ENCODE peak calls at places on chromosomes 4 and X, in four cellular contexts. E is astrocyte of the spinal cord, D is fibroblast of villous mesenchyme, Y is ovary. X is an unnamed sample.

GRCh38 chrX:8235026-8235425 is 64.0 kb upstream of the VCX2 start:
- DNase-seq in E (peak), Y (no peak), D (no peak), X (peak)

GRCh38 chrX:23673108-23673507 is 5.8 kb downstream of the PRDX4 start:
- DNase-seq in D (no peak), E (no peak), Y (no peak), X (no peak)

GRCh38 chrX:120840826-120841225 is 34.8 kb downstream of the CT47B1 start:
- DNase-seq in E (peak), Y (no peak), D (peak), X (peak)

GRCh38 chr4:163108614-163109013 is 58.1 kb downstream of the NAF1 start:
- DNase-seq in E (no peak), D (no peak), Y (no peak), X (no peak)

GRCh38 chr4:83582289-83582756 is 46.4 kb downstream of the GPAT3 start:
- DNase-seq in D (peak), E (peak), Y (peak), X (peak)

GRCh38 chr4:3816256-3816825 is 50.2 kb downstream of the ADRA2C start:
- DNase-seq in E (no peak), D (no peak), Y (no peak), X (no peak)

GRCh38 chrX:151393514-151393913 is 3.5 kb upstream of the VMA21 start:
- DNase-seq in D (no peak), E (no peak), Y (no peak), X (no peak)

GRCh38 chr4:140153744-140154571 is at the start of gene MAML3:
- DNase-seq in Y (peak), E (peak), D (peak), X (peak)

GRCh38 chr4:3283483-3283882 is 9.3 kb upstream of the RGS12 start:
- DNase-seq in D (no peak), E (no peak), Y (no peak), X (no peak)

DNA sequence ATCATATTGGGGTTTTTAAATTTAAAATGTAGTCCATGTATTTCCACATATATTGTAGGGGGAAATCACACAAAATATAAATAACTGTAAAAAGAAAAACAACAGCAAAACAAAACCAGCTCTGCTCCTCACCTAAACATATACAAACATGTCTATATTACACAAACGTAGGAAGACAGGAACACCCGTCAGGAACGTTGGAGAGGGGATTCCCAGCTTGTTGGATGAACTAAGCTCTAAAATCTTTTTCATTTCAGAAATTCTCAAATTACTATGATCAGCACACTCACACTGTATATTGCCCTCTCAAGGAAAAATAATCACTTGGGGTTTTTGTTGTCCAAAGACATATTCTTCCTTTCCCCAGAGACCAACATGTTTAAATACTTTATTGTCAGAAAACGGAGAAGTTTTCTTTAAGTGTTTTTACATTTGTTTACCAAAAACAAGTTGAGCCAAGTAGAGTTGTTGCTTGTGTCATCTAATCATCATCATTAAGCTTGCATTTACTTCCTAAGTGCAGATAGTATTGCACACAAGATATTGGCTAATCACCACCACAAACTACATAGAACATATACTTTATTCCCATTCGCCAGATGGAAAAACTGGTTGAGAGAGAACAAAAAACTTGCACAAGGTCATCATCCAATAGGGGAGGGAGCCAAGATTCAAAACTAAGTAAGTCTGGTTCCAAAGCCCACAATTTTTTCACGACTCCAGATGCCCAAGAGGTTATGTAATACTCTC is 2.4 kb upstream of the TLR10 start:
- DNase-seq in Y (no peak), D (no peak), E (no peak), X (no peak)
- H3K4me3 ChIP-seq in Y (no peak), D (no peak), E (no peak), X (no peak)

DNA sequence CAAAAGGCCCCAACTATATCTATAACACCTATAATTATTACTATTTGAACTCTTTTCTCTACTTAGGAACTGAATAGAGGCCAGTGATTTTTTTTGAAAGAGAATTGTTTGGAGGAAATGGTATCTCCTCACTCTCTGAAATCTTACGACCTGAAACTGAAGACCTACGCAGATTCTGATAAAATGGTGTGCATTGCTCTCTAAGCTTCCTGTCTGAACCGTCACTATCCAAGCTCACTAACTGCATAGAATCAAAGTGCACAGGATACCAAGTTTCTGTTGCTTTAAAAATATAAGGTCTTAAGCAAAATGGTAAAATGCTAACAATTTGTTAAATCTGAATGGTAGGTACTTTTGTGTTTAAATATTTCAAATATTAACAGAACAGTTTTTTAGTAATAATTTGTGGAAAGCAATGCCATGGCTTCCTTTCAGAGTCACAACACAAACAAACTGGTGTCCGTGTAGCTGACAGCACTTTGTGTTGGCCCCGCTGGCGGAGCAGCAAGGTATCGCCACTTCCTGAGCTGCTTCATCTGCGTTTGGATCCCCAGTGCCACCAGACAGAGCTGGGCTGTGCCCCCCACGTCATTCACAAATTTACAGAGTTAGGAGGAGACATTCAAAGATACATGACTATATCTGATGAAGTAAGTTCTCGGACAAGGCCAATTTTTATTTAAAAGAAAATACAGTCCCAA is 313.9 kb downstream of the FBXW7 start:
- DNase-seq in Y (no peak), E (no peak), D (no peak), X (no peak)
- H3K4me3 ChIP-seq in Y (no peak), E (no peak), D (no peak), X (no peak)

DNA sequence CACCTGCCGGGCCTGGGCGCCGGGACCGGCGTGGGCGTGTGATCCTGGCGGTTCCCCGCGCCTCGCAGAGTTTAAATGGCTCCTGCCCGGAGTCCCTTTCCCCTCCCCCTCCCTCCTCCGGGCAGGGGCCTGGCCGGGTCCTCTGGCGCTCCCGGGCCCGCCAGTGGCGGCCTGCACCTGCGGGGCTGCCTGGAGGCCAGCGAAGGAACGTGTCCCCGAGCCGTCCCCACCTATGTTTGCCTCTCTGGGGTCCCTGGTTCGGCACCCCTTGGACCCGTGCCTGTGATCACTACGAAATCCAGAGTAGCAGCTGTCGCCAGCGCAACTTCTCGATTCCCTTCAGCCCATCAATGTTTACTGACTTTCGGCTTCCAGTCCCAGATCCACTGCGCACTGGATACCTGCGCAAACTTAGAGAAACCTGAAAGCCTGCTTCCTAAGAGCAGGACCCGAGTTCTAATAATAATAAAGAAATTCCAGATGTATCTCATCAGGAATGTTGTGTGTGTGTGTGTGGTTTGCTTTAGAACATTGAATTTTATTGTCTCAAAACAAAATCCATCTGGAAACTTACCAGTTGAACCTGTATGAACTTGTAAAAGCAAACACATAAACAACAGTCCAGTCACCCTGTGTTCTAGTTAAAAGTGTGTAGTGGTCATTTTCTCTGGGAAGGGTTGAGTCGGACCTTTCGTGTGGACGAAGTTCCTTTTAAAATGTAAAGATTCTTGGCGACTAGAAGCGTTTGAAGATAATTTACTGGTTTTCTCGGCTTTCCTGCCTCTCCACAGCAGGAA is 808 bp downstream of the SHROOM2 start:
- DNase-seq in E (no peak), Y (peak), D (peak), X (no peak)
- H3K4me3 ChIP-seq in E (peak), Y (peak), D (peak), X (peak)

GRCh38 chr4:101345596-101346311 is 1.6 kb downstream of the PPP3CA start:
- DNase-seq in E (peak), Y (peak), D (peak), X (peak)

GRCh38 chr4:101346562-101347266 is 612 bp downstream of the PPP3CA start:
- DNase-seq in D (peak), Y (peak), E (peak), X (peak)

GRCh38 chr4:101347267-101347556 is at the start of gene PPP3CA:
- DNase-seq in E (no peak), Y (no peak), D (no peak), X (no peak)

GRCh38 chr4:101346312-101346561 is 1.1 kb downstream of the PPP3CA start:
- DNase-seq in Y (no peak), E (no peak), D (no peak), X (no peak)

DNA sequence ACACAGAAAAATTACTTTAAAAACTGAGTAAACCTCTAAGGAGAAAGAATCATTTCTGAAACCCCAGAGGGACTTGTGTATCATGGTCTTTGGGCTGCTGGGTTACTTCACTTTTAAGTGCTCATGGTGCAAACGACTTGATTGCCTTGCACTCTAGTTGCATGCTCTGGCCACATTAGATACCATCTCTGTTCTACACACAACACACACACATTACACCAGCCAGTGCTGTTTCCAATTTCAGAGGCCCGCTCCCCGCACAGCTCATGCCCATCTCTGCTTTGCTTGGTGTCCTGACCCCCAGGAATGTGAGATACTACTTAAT is 2.1 kb downstream of the PPP3CA start:
- DNase-seq in Y (no peak), E (peak), D (peak), X (peak)
- H3K4me3 ChIP-seq in Y (peak), E (peak), D (peak), X (peak)

X was measured in cardiac fibroblast.